ENCODE peak calls at places on chromosomes 1 and 21, in six cellular contexts. K, Y, L, J, A and C are unnamed samples.

GRCh38 chr1:90573736-90574135 is 143.4 kb downstream of the BARHL2 start:
- DNase-seq in K (no peak), Y (no peak), L (no peak), J (no peak), A (no peak), C (no peak)

GRCh38 chr1:94560333-94560732 is 18.8 kb upstream of the F3 start:
- DNase-seq in K (no peak), Y (no peak), L (peak; percentile 60), J (no peak), A (no peak), C (no peak)

GRCh38 chr1:43396059-43396458 is 6.4 kb downstream of the SZT2 start:
- DNase-seq in K (no peak), Y (no peak), L (no peak), J (no peak), A (no peak), C (no peak)

GRCh38 chr1:100461222-100461621 is 76.7 kb upstream of the GPR88 start:
- DNase-seq in K (no peak), Y (no peak), L (no peak), J (no peak), A (no peak), C (no peak)

GRCh38 chr21:44568667-44569556 is 4.6 kb upstream of the KRTAP10-4 start:
- DNase-seq in K (no peak), Y (no peak), L (no peak), J (no peak), A (no peak), C (no peak)

GRCh38 chr1:92748138-92748537 is 36.8 kb downstream of the EVI5 start:
- DNase-seq in K (no peak), Y (no peak), L (no peak), J (no peak), A (no peak), C (no peak)

GRCh38 chr21:43701936-43702784 is 16.8 kb upstream of the PDXK start:
- DNase-seq in K (no peak), Y (no peak), L (no peak), J (no peak), A (no peak), C (no peak)

GRCh38 chr1:93015590-93015989 is 54.3 kb upstream of the DIPK1A start:
- DNase-seq in K (peak; percentile 55), Y (no peak), L (peak; percentile 74), J (no peak), A (no peak), C (peak; percentile 74)

GRCh38 chr1:45974541-45975269 is 157.7 kb downstream of the PIK3R3 start:
- DNase-seq in K (peak; percentile 81), Y (no peak), L (peak; percentile 51), J (no peak), A (no peak), C (peak; percentile 22)

GRCh38 chr1:1617516-1617915 is 2.2 kb downstream of the MIB2 start:
- DNase-seq in K (no peak), Y (no peak), L (no peak), J (no peak), A (no peak), C (no peak)

GRCh38 chr1:247332901-247333361 is 1.3 kb upstream of the ZNF496 start:
- DNase-seq in K (peak; percentile 75), Y (no peak), L (peak; percentile 49), J (no peak), A (no peak), C (peak; percentile 36)

GRCh38 chr1:199168895-199169294 is 530.1 kb downstream of the PTPRC start:
- DNase-seq in K (no peak), Y (no peak), L (no peak), J (no peak), A (no peak), C (no peak)

GRCh38 chr1:244865028-244865371 is 657 bp upstream of the HNRNPU start:
- DNase-seq in K (no peak), Y (no peak), L (no peak), J (no peak), A (no peak), C (no peak)

GRCh38 chr1:53544731-53545515 is 85.7 kb downstream of the DMRTB1 start:
- DNase-seq in K (no peak), Y (no peak), L (no peak), J (no peak), A (no peak), C (no peak)

GRCh38 chr1:234435620-234436019 is 43.4 kb downstream of the TARBP1 start:
- DNase-seq in K (no peak), Y (no peak), L (no peak), J (no peak), A (no peak), C (no peak)

GRCh38 chr1:32228771-32229170 is 6.6 kb downstream of the EIF3I start:
- DNase-seq in K (no peak), Y (no peak), L (peak; percentile 26), J (no peak), A (no peak), C (no peak)